ENCODE peak calls at places on chromosomes 7 and 10, in four cellular contexts. X is T-helper 9 cell, U is fibroblast of mammary gland, T is ureter. W is an unnamed sample.

GRCh38 chr10:117664288-117664687 is 121.7 kb downstream of the EMX2 start:
- DNase-seq in X (no peak), U (no peak), T (no peak), W (no peak)

GRCh38 chr7:30247546-30248386 is 36.6 kb upstream of the ZNRF2 start:
- DNase-seq in X (no peak), U (no peak), T (no peak), W (no peak)

GRCh38 chr10:2077231-2077630 is 339.9 kb upstream of the ADARB2 start:
- DNase-seq in X (no peak), U (no peak), T (no peak), W (no peak)

GRCh38 chr7:132113536-132114409 is 462.5 kb downstream of the PLXNA4 start:
- DNase-seq in X (no peak), U (no peak), T (no peak), W (no peak)

GRCh38 chr10:113953505-113954272 is 90.0 kb upstream of the ADRB1 start:
- DNase-seq in X (no peak), U (no peak), T (no peak), W (no peak)

GRCh38 chr10:31622993-31623392 is 304.0 kb downstream of the ZEB1 start:
- DNase-seq in X (no peak), U (peak), T (no peak), W (no peak)

GRCh38 chr10:80104066-80104926 is 25.8 kb downstream of the TMEM254 start:
- DNase-seq in X (no peak), U (peak), T (no peak), W (no peak)

GRCh38 chr7:156034397-156034796 is 222.1 kb upstream of the SHH start:
- DNase-seq in X (no peak), U (no peak), T (peak), W (peak)

GRCh38 chr7:139543801-139544603 is 20.5 kb downstream of the CLEC2L start:
- DNase-seq in X (no peak), U (no peak), T (no peak), W (no peak)

W was measured in A172.